ENCODE peak calls at places on chromosomes 3 and 15, in five cellular contexts. N, S, A, T and V are unnamed samples.
A peak's percentile ranks its signal among the peaks of the same experiment; 100 is the strongest.

GRCh38 chr15:46260937-46261336 is 626.1 kb downstream of the SQOR start:
- DNase-seq in N (no peak), S (no peak), A (no peak), T (no peak), V (no peak)

GRCh38 chr3:171311784-171312183 is 148.4 kb downstream of the TNIK start:
- DNase-seq in N (no peak), S (no peak), A (no peak), T (no peak), V (no peak)

GRCh38 chr3:45957606-45958005 is 14.3 kb downstream of the CXCR6 start:
- DNase-seq in N (no peak), S (no peak), A (no peak), T (no peak), V (no peak)

GRCh38 chr15:61598655-61599054 is 369.6 kb upstream of the RORA start:
- DNase-seq in N (no peak), S (no peak), A (no peak), T (no peak), V (no peak)

GRCh38 chr3:159791336-159791735 is 197.3 kb upstream of the IL12A start:
- DNase-seq in N (no peak), S (no peak), A (no peak), T (no peak), V (no peak)

GRCh38 chr15:57551717-57552677 is 39.7 kb upstream of the MYZAP start:
- DNase-seq in N (peak; percentile 60), S (peak; percentile 57), A (no peak), T (no peak), V (no peak)

GRCh38 chr15:50229336-50229735 is 36.2 kb downstream of the HDC start:
- DNase-seq in N (no peak), S (no peak), A (no peak), T (no peak), V (no peak)

GRCh38 chr3:46984591-46985459 is 5.4 kb downstream of the NBEAL2 start:
- DNase-seq in N (no peak), S (no peak), A (no peak), T (no peak), V (no peak)

GRCh38 chr15:23806980-23807379 is 119.9 kb upstream of the NDN start:
- DNase-seq in N (no peak), S (no peak), A (no peak), T (no peak), V (no peak)

GRCh38 chr3:132721479-132722164 is 587 bp downstream of the NPHP3 start:
- DNase-seq in N (peak; percentile 76), S (peak; percentile 93), A (no peak), T (peak; percentile 66), V (peak; percentile 12)

GRCh38 chr3:132726341-132726823 is 4.2 kb upstream of the NPHP3 start:
- DNase-seq in N (no peak), S (no peak), A (no peak), T (no peak), V (peak; percentile 2)

GRCh38 chr3:132722165-132723023 is at the start of gene NPHP3:
- DNase-seq in N (peak; percentile 99), S (peak; percentile 99), A (peak; percentile 67), T (peak; percentile 99), V (peak; percentile 93)

GRCh38 chr3:132723024-132723462 is 834 bp upstream of the NPHP3 start:
- DNase-seq in N (no peak), S (no peak), A (no peak), T (no peak), V (no peak)

DNA sequence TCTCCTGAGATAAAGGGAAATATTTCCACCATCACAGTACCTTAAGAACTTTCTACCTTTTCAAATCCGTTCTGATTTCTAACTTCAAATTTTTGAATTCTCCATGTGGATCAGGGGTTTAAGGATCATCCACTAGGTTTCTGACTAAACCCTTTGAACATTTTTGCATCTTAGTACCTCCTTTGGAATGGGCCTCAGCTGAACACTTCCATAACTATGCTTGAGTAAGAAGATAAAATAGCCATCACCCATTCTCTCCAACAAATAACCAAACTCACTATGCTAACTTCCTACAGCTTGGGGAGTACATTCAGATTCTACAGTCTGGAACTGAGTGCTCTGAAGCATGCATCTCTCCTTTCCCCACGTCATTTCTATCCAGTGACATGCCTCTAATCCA is 1.3 kb upstream of the NPHP3 start:
- DNase-seq in N (no peak), S (no peak), A (no peak), T (no peak), V (no peak)
- H3K4me3 ChIP-seq in N (no peak overlapping the region), S (no peak overlapping the region), A (no peak overlapping the region), T (peak overlapping the region; percentile 80), V (no peak overlapping the region)

GRCh38 chr3:127678315-127678599 is 5.5 kb downstream of the ABTB1 start:
- DNase-seq in N (no peak), S (peak; percentile 67), A (no peak), T (no peak), V (no peak)

GRCh38 chr3:127680146-127680661 is 7.5 kb downstream of the ABTB1 start:
- DNase-seq in N (no peak), S (peak; percentile 81), A (no peak), T (peak; percentile 65), V (no peak)

GRCh38 chr3:127678611-127679533 is 6.1 kb downstream of the ABTB1 start:
- DNase-seq in N (no peak), S (peak; percentile 83), A (no peak), T (peak; percentile 69), V (no peak)

GRCh38 chr3:127680790-127681189 is 8.0 kb downstream of the ABTB1 start:
- DNase-seq in N (no peak), S (peak; percentile 78), A (no peak), T (peak; percentile 58), V (no peak)

GRCh38 chr3:127679534-127680145 is 6.9 kb downstream of the ABTB1 start:
- DNase-seq in N (no peak), S (peak; percentile 83), A (no peak), T (peak; percentile 56), V (no peak)
- TF ChIP-seq CTCF in N (no peak), S (no peak), A (no peak), T (no peak), V (peak; percentile 58)

DNA sequence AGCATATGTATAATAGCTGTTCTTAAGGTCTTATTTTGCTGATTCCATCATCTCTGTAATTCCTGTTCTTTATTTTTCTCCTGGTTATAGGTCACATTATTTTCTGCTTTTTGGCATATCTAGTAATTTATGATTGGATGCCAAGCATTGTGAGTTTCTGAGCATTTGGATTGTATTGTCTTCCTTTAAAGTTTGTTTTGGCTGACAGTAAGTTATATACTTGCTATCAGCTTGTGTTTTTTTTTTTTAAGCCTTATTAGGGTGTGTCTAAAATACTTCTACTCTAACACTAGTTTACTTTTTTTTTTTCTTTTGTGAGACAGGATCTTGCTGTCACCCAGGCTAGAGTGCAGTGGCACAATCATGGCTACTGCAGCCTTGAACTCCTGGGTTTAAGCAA is 10.1 kb downstream of the MKRN2 start:
- DNase-seq in N (no peak), S (no peak), A (no peak), T (no peak), V (no peak)
- H3K4me3 ChIP-seq in N (no peak overlapping the region), S (no peak overlapping the region), A (no peak overlapping the region), T (no peak overlapping the region), V (no peak overlapping the region)

DNA sequence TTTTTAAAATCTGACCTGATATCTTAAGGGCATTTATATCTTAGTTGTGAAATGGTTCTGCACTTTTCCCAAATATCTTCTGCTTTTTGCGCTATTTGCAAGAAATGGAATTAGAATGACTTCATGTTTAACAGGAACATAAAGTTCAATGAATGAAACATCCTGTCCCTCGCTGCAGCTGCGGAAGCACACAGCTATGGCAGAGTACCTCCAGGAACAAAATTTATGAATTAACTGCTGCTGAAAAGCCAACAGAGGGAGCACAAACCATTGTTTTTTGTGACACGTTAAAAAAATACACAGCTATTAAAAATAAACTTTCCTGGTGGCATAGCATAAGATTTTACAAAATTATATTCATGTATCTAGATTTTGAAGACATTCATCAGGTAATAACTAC is 404.4 kb upstream of the MDFIC2 start:
- DNase-seq in N (peak; percentile 14), S (no peak), A (no peak), T (no peak), V (no peak)
- TF ChIP-seq CTCF in N (peak; percentile 35), S (no peak), A (no peak), T (peak; percentile 59), V (no peak)

GRCh38 chr3:123331006-123331405 is 117.9 kb downstream of the ADCY5 start:
- DNase-seq in N (peak; percentile 14), S (no peak), A (no peak), T (peak; percentile 73), V (no peak)

GRCh38 chr3:123331651-123332050 is 117.2 kb downstream of the ADCY5 start:
- DNase-seq in N (peak; percentile 9), S (no peak), A (no peak), T (peak; percentile 56), V (no peak)

GRCh38 chr3:123333401-123333800 is 115.5 kb downstream of the ADCY5 start:
- DNase-seq in N (no peak), S (no peak), A (no peak), T (peak; percentile 64), V (no peak)

GRCh38 chr3:123330441-123330991 is 118.4 kb downstream of the ADCY5 start:
- DNase-seq in N (peak; percentile 13), S (no peak), A (no peak), T (peak; percentile 89), V (no peak)

GRCh38 chr3:123332124-123332641 is 116.7 kb downstream of the ADCY5 start:
- DNase-seq in N (peak; percentile 11), S (no peak), A (no peak), T (peak; percentile 74), V (no peak)
- H3K4me3 ChIP-seq in N (no peak overlapping the region), S (no peak overlapping the region), A (no peak overlapping the region), T (no peak overlapping the region), V (no peak overlapping the region)